ENCODE peak calls at places on chromosome 12, in ten cellular contexts. Z is HCT116, S is stomach, W is H1, C is breast epithelium, A is endothelial cell of umbilical vein, F is HepG2, X is prostate gland, B is vagina, Q is K562. E is an unnamed sample.
A peak's percentile ranks its signal among the peaks of the same experiment; 100 is the strongest.

GRCh38 chr12:109502332-109502731 is 24.9 kb downstream of the UBE3B start:
- DNase-seq in C (no peak), B (no peak), Z (no peak), A (no peak), W (no peak), S (no peak), Q (no peak), F (no peak), X (no peak), E (no peak)

GRCh38 chr12:52787324-52787996 is 8.5 kb downstream of the KRT3 start:
- DNase-seq in A (no peak), C (no peak), F (no peak), X (no peak), Q (no peak), Z (no peak), S (no peak), B (no peak), W (no peak), E (no peak)

GRCh38 chr12:107845980-107846659 is 71.6 kb downstream of the ASCL4 start:
- DNase-seq in Z (no peak), Q (no peak), F (no peak), C (no peak), S (peak; percentile 31), X (peak; percentile 37), B (no peak), W (no peak), A (no peak), E (no peak)

GRCh38 chr12:121520586-121521086 is 60.2 kb downstream of the KDM2B start:
- DNase-seq in F (no peak), X (no peak), W (no peak), C (no peak), A (no peak), Q (peak; percentile 42), S (no peak), Z (no peak), B (no peak), E (no peak)

GRCh38 chr12:52050771-52051541 is at the start of gene NR4A1:
- DNase-seq in B (no peak), S (peak; percentile 99), C (peak; percentile 99), Q (peak; percentile 98), A (peak; percentile 96), W (peak; percentile 87), F (peak; percentile 85), Z (peak; percentile 87), X (peak; percentile 99), E (peak; percentile 100)

GRCh38 chr12:24596768-24597388 is 352.0 kb downstream of the BCAT1 start:
- DNase-seq in Q (peak; percentile 17), B (no peak), W (no peak), Z (no peak), F (peak; percentile 24), X (no peak), C (no peak), A (peak; percentile 60), S (no peak), E (no peak)

GRCh38 chr12:16019131-16019530 is 108.0 kb downstream of the DERA start:
- DNase-seq in Q (no peak), W (no peak), S (no peak), B (no peak), X (no peak), Z (no peak), F (no peak), C (no peak), A (no peak), E (no peak)

GRCh38 chr12:76260390-76260748 is 87.8 kb downstream of the BBS10 start:
- DNase-seq in S (no peak), Z (no peak), Q (no peak), B (no peak), A (peak; percentile 48), F (no peak), W (no peak), C (no peak), X (peak; percentile 42), E (no peak)

GRCh38 chr12:53613821-53614220 is 12.4 kb downstream of the ATF7 start:
- DNase-seq in A (no peak), B (no peak), Q (no peak), F (no peak), C (no peak), X (no peak), W (no peak), S (no peak), Z (no peak), E (no peak)

GRCh38 chr12:120979862-120980696 is 1.7 kb downstream of the HNF1A start:
- DNase-seq in B (no peak), Z (no peak), C (no peak), F (peak; percentile 86), X (no peak), A (no peak), Q (no peak), W (peak; percentile 69), S (no peak), E (no peak)

GRCh38 chr12:23569388-23569787 is 380.1 kb downstream of the SOX5 start:
- DNase-seq in F (no peak), A (no peak), Z (no peak), W (no peak), X (no peak), B (no peak), S (no peak), C (no peak), Q (no peak), E (no peak)

GRCh38 chr12:1207276-1207675 is 216.3 kb downstream of the ERC1 start:
- DNase-seq in A (no peak), Z (no peak), W (no peak), F (no peak), C (no peak), Q (no peak), S (no peak), B (no peak), X (no peak), E (no peak)

GRCh38 chr12:88144546-88145468 is 2.7 kb downstream of the TMTC3 start:
- DNase-seq in W (no peak), A (no peak), Q (no peak), Z (no peak), B (no peak), C (no peak), F (no peak), X (no peak), S (no peak), E (no peak)

GRCh38 chr12:104011265-104011664 is 38.7 kb downstream of the GLT8D2 start:
- DNase-seq in X (no peak), C (no peak), Z (peak; percentile 16), W (no peak), Q (no peak), B (no peak), F (no peak), A (peak; percentile 93), S (no peak), E (no peak)

GRCh38 chr12:4822572-4822971 is 87.1 kb upstream of the KCNA1 start:
- DNase-seq in B (no peak), F (no peak), Z (no peak), W (no peak), S (no peak), Q (no peak), C (no peak), X (no peak), A (no peak), E (no peak)
- TF ChIP-seq POLR2A in B (no peak), F (no peak), Z (no peak), W (no peak), S (no peak), Q (no peak), C (no peak), X (no peak), A (no peak), E (no peak)

GRCh38 chr12:49983892-49984291 is 11.1 kb downstream of the AQP6 start:
- DNase-seq in A (peak; percentile 87), X (no peak), W (no peak), F (no peak), C (no peak), S (no peak), Q (no peak), B (no peak), Z (no peak), E (no peak)
- TF ChIP-seq POLR2AphosphoS5 in A (peak; percentile 43), X (no peak), W (no peak), F (no peak), C (no peak), S (no peak), Q (peak; percentile 82), B (no peak), Z (no peak), E (no peak)

GRCh38 chr12:10842862-10843261 is 6.4 kb downstream of the PRR4 start:
- DNase-seq in Q (no peak), C (no peak), F (no peak), A (no peak), S (no peak), W (no peak), Z (no peak), X (no peak), B (no peak), E (no peak)
- H3K36me3 ChIP-seq in Q (no peaks in the 10 kb centered on the region), C (no peaks in the 10 kb centered on the region), F (peaks cover 5% of the 10 kb centered on the region), A (no peaks in the 10 kb centered on the region), S (no peaks in the 10 kb centered on the region), W (no peaks in the 10 kb centered on the region), Z (no peaks in the 10 kb centered on the region), X (no peaks in the 10 kb centered on the region), B (peaks cover 4% of the 10 kb centered on the region), E (no peaks in the 10 kb centered on the region)

GRCh38 chr12:124940393-124941169 is 26.1 kb upstream of the UBC start:
- DNase-seq in S (peak; percentile 89), Q (peak; percentile 82), B (no peak), X (peak; percentile 90), Z (peak; percentile 86), F (peak; percentile 84), C (peak; percentile 93), W (peak; percentile 88), A (peak; percentile 80), E (peak; percentile 96)
- TF ChIP-seq POLR2A in S (no peak), Q (peak; percentile 69), B (no peak), X (peak; percentile 8), Z (no peak), F (peak; percentile 69), C (no peak), W (peak; percentile 10), A (no peak), E (no peak)